ENCODE peak calls at places on chromosomes 3 and 15, in ten cellular contexts. R, S, W, K, P, J, M, Z, Y and I are unnamed samples.

GRCh38 chr3:64318670-64319271 is 93.5 kb upstream of the PRICKLE2 start:
- DNase-seq in R (no peak), S (no peak), W (no peak), K (no peak), P (no peak), J (no peak), M (no peak), Z (no peak), Y (no peak), I (no peak)

GRCh38 chr3:16993227-16993626 is 108.5 kb downstream of the PLCL2 start:
- DNase-seq in R (no peak), S (peak), W (peak), K (peak), P (no peak), J (peak), M (no peak), Z (no peak), Y (no peak), I (no peak)

GRCh38 chr3:49427581-49427980 is 1.5 kb downstream of the NICN1 start:
- DNase-seq in R (no peak), S (no peak), W (no peak), K (no peak), P (no peak), J (no peak), M (no peak), Z (no peak), Y (no peak), I (no peak)

GRCh38 chr15:52021128-52021671 is 2.2 kb downstream of the MAPK6 start:
- DNase-seq in R (no peak), S (peak), W (peak), K (peak), P (peak), J (peak), M (peak), Z (peak), Y (peak), I (peak)

GRCh38 chr3:29313074-29313473 is 32.2 kb downstream of the RBMS3 start:
- DNase-seq in R (no peak), S (no peak), W (no peak), K (peak), P (no peak), J (no peak), M (no peak), Z (no peak), Y (no peak), I (no peak)

GRCh38 chr3:71905426-71905825 is 120.5 kb upstream of the PROK2 start:
- DNase-seq in R (no peak), S (no peak), W (peak), K (no peak), P (no peak), J (no peak), M (no peak), Z (no peak), Y (no peak), I (no peak)

GRCh38 chr3:24341668-24342067 is 153.0 kb downstream of the THRB start:
- DNase-seq in R (no peak), S (no peak), W (no peak), K (no peak), P (no peak), J (peak), M (no peak), Z (no peak), Y (no peak), I (no peak)

GRCh38 chr15:69988541-69989225 is 109.0 kb downstream of the TLE3 start:
- DNase-seq in R (no peak), S (no peak), W (no peak), K (no peak), P (no peak), J (no peak), M (no peak), Z (no peak), Y (no peak), I (no peak)

GRCh38 chr15:50186090-50186489 is 4.1 kb downstream of the SLC27A2 start:
- DNase-seq in R (no peak), S (no peak), W (no peak), K (no peak), P (no peak), J (no peak), M (no peak), Z (no peak), Y (no peak), I (no peak)

GRCh38 chr15:76150971-76151598 is 91.3 kb downstream of the TMEM266 start:
- DNase-seq in R (peak), S (peak), W (peak), K (peak), P (peak), J (peak), M (peak), Z (peak), Y (peak), I (peak)

GRCh38 chr3:174821477-174821876 is 37.7 kb upstream of the NAALADL2 start:
- DNase-seq in R (no peak), S (no peak), W (no peak), K (peak), P (no peak), J (peak), M (no peak), Z (no peak), Y (no peak), I (no peak)

GRCh38 chr3:104206925-104207324 is 1159.8 kb upstream of the ALCAM start:
- DNase-seq in R (peak), S (no peak), W (no peak), K (no peak), P (no peak), J (no peak), M (no peak), Z (no peak), Y (no peak), I (no peak)

GRCh38 chr3:38829404-38829803 is 13.4 kb upstream of the SCN10A start:
- DNase-seq in R (no peak), S (peak), W (peak), K (peak), P (no peak), J (peak), M (peak), Z (no peak), Y (no peak), I (no peak)